ENCODE peak calls at places on chromosomes 11 and 22, in seven cellular contexts. E, T, A, D, N, B and I are unnamed samples.

GRCh38 chr11:48093795-48094642 is 113.7 kb downstream of the PTPRJ start:
- DNase-seq in E (no peak), T (no peak), A (no peak), D (no peak), N (peak; percentile 77), B (no peak), I (no peak)

GRCh38 chr22:46561435-46561905 is 24.1 kb upstream of the CELSR1 start:
- DNase-seq in E (peak; percentile 87), T (peak; percentile 63), A (peak; percentile 42), D (no peak), N (peak; percentile 76), B (peak; percentile 39), I (peak; percentile 87)

GRCh38 chr11:72573380-72573949 is 100.8 kb downstream of the PDE2A start:
- DNase-seq in E (peak; percentile 23), T (peak; percentile 92), A (no peak), D (no peak), N (peak; percentile 9), B (peak; percentile 88), I (peak; percentile 62)

GRCh38 chr22:21446827-21447690 is 20.1 kb upstream of the TMEM191C start:
- DNase-seq in E (no peak), T (no peak), A (no peak), D (no peak), N (no peak), B (no peak), I (no peak)

GRCh38 chr11:102238287-102238894 is 78.9 kb upstream of the BIRC3 start:
- DNase-seq in E (no peak), T (no peak), A (no peak), D (no peak), N (peak; percentile 57), B (no peak), I (no peak)

GRCh38 chr11:62264004-62264403 is 6.0 kb upstream of the SCGB2A2 start:
- DNase-seq in E (no peak), T (no peak), A (no peak), D (no peak), N (no peak), B (no peak), I (no peak)

GRCh38 chr11:134228625-134229024 is 4.2 kb downstream of the VPS26B start:
- DNase-seq in E (no peak), T (no peak), A (peak; percentile 83), D (no peak), N (no peak), B (no peak), I (no peak)

GRCh38 chr22:42646569-42647525 is 2.3 kb downstream of the CYB5R3 start:
- DNase-seq in E (no peak), T (no peak), A (no peak), D (no peak), N (no peak), B (peak; percentile 68), I (peak; percentile 39)

GRCh38 chr11:47464479-47464878 is 15.5 kb upstream of the RAPSN start:
- DNase-seq in E (no peak), T (no peak), A (no peak), D (no peak), N (no peak), B (no peak), I (no peak)

GRCh38 chr11:6608726-6609501 is 3.1 kb downstream of the TAF10 start:
- DNase-seq in E (no peak), T (no peak), A (no peak), D (no peak), N (no peak), B (no peak), I (no peak)

GRCh38 chr11:40230821-40231220 is 1228.6 kb downstream of the LRRC4C start:
- DNase-seq in E (no peak), T (no peak), A (no peak), D (no peak), N (no peak), B (no peak), I (peak; percentile 7)

GRCh38 chr22:20783844-20784723 is 10.2 kb downstream of the SERPIND1 start:
- DNase-seq in E (peak; percentile 34), T (peak; percentile 59), A (peak; percentile 28), D (no peak), N (peak; percentile 70), B (peak; percentile 97), I (peak; percentile 41)

GRCh38 chr22:47039356-47039755 is 276.9 kb downstream of the TBC1D22A start:
- DNase-seq in E (no peak), T (no peak), A (no peak), D (no peak), N (peak; percentile 59), B (no peak), I (no peak)

GRCh38 chr22:42202669-42203068 is 67.8 kb downstream of the TCF20 start:
- DNase-seq in E (no peak), T (no peak), A (no peak), D (no peak), N (no peak), B (no peak), I (no peak)

GRCh38 chr11:26992031-26992541 is 1.8 kb upstream of the FIBIN start:
- DNase-seq in E (no peak), T (no peak), A (no peak), D (no peak), N (no peak), B (no peak), I (no peak)

GRCh38 chr11:42571486-42572230 is 740.1 kb upstream of the API5 start:
- DNase-seq in E (no peak), T (no peak), A (no peak), D (no peak), N (no peak), B (no peak), I (no peak)

GRCh38 chr11:17528906-17529813 is 15.1 kb downstream of the USH1C start:
- DNase-seq in E (no peak), T (no peak), A (no peak), D (no peak), N (no peak), B (no peak), I (no peak)

DNA sequence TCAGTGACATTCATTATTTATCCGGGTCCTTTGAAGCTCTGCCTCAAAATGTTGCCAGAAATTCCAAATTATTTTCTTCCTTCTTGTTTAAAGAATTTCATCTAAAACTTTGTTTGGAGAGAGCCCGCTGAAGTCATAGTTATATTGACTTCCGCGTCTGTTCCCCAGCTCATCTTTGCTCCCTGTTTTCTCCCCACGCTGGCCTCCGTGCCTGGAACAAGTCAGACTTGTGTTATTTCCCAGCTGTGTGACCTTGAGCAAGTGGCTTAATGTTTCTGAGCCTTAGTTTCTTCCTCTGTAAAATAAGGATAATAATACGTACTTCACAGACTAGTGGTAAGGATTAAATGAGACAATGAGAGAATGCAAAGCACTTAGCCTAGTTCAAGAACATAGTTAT is 133.9 kb downstream of the COMMD9 start:
- DNase-seq in E (no peak), T (no peak), A (no peak), D (no peak), N (no peak), B (no peak), I (no peak)
- TF ChIP-seq JUND in E (no peak), T (no peak), A (no peak), D (no peak), N (no peak), B (no peak), I (no peak)

GRCh38 chr11:130672911-130673310 is 224.5 kb downstream of the ADAMTS15 start:
- DNase-seq in E (no peak), T (no peak), A (no peak), D (no peak), N (no peak), B (no peak), I (no peak)
- TF ChIP-seq JUND in E (no peak), T (no peak), A (no peak), D (no peak), N (no peak), B (no peak), I (no peak)

GRCh38 chr11:120214581-120214980 is 3.7 kb downstream of the OAF start:
- DNase-seq in E (no peak), T (no peak), A (no peak), D (no peak), N (no peak), B (no peak), I (no peak)

GRCh38 chr11:120217941-120218694 is 7.3 kb downstream of the OAF start:
- DNase-seq in E (no peak), T (no peak), A (no peak), D (no peak), N (peak; percentile 81), B (no peak), I (no peak)

GRCh38 chr11:120215634-120216033 is 4.8 kb downstream of the OAF start:
- DNase-seq in E (no peak), T (no peak), A (no peak), D (no peak), N (no peak), B (peak; percentile 39), I (no peak)

GRCh38 chr11:120217526-120217925 is 6.7 kb downstream of the OAF start:
- DNase-seq in E (no peak), T (no peak), A (no peak), D (no peak), N (no peak), B (no peak), I (no peak)

DNA sequence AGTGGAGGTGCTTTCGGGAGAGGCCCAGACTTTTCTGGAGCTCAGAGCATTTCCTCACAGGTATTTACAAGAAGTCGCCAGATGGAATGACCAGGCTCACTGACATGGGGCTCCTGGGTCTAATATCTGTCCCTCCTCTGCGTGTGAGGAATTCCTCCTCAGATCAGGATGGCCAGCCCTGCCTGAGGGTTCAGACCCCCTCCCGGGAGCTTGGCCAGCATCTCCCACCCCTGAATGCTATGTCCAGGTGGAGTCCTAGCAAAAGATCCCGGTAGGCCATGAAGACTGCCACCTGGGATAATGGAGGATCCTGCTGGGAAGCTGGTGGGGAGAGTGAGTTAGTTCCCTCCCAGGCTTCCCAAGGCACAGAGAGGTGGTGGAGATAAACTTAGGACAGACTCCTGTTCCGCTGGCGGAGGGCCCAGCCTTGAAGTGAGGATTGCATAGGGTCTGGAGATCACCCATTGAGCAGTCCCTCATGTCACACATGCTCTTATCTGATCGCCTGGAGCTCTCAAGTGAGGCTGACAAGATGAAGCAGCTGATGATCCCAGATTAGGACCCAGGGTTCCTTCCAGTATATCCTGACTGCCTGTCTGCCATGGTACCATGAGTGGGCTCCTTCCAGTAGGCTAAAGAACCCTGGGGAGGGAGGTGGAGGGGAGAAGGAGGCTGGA is 5.7 kb downstream of the OAF start:
- DNase-seq in E (no peak), T (peak; percentile 48), A (no peak), D (no peak), N (no peak), B (no peak), I (no peak)
- TF ChIP-seq JUND in E (no peak), T (no peak), A (no peak), D (no peak), N (no peak), B (no peak), I (no peak)

DNA sequence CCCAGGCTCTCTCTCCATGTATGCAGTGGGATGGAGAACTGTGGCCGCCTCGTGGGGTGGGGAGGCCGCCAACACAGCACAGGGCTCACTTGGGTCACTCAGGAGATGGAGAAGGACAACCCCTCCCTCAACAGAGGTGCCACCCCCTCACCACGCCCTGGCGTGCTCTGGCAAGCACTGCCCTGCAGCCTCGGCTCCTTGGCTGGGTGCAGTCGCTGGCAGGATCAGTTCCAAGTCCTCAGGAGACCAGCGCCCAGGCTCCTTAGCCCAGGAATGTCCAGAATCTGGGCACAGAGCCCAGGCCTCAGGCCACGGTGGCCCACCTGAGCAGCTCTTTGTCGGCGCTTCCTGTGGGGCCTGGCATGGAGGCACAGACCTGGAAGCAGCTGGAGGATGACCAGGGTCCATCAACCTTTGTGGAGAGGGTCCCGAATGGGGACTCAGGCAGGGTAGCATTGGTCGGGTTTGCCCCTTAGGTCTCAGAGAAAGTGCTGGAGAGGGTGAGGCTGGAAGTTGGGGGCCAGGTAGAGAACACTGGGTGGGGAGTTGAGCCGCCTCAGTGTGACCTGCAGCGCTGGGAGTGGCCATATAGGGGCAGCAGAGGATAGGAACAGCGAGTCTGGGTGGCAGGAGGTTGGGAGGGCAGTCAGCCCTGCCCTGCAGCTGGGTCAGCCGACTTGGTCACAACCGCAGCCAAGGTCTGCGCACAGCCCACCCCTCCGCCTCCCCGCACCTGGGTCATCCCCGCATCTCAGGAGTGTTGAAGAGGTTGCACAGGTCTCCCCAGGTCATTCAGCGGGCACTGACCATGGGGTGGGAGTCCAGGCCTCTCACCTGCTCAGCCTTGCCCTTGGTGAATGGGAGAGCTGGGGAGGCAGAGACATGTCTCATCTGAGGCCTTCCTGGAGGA is 8.2 kb downstream of the SUSD2 start:
- DNase-seq in E (no peak), T (peak; percentile 95), A (no peak), D (peak; percentile 46), N (peak; percentile 52), B (peak; percentile 68), I (peak; percentile 68)
- TF ChIP-seq JUND in E (no peak), T (no peak), A (no peak), D (no peak), N (no peak), B (no peak), I (no peak)